ENCODE peak calls at places on chromosomes 4 and X, in seven cellular contexts. One of them, this sample, is unnamed.
A peak's percentile ranks its signal among the peaks of the same experiment; 100 is the strongest.

GRCh38 chr4:160180206-160180605 is 1077.3 kb downstream of the RAPGEF2 start:
- DNase-seq in HTR-8/SVneo: peak; percentile 44
- DNase-seq in NCI-H1436: no peak
- DNase-seq in effector memory CD4-positive, alpha-beta T cell: no peak
- DNase-seq in brain pericyte: peak; percentile 39
- DNase-seq in neural crest cell: no peak
- DNase-seq in pancreas: no peak
- DNase-seq in this sample: no peak

GRCh38 chr4:111959202-111959601 is 186.1 kb upstream of the FAM241A start:
- DNase-seq in neural crest cell: no peak
- DNase-seq in effector memory CD4-positive, alpha-beta T cell: no peak
- DNase-seq in HTR-8/SVneo: peak; percentile 18
- DNase-seq in brain pericyte: no peak
- DNase-seq in pancreas: no peak
- DNase-seq in NCI-H1436: no peak
- DNase-seq in this sample: no peak

GRCh38 chr4:87011340-87012034 is 76.7 kb downstream of the AFF1 start:
- DNase-seq in HTR-8/SVneo: peak; percentile 53
- DNase-seq in effector memory CD4-positive, alpha-beta T cell: no peak
- DNase-seq in NCI-H1436: no peak
- DNase-seq in brain pericyte: peak; percentile 20
- DNase-seq in pancreas: no peak
- DNase-seq in neural crest cell: no peak
- DNase-seq in this sample: no peak

GRCh38 chr4:86007042-86007441 is 352.8 kb downstream of the MAPK10 start:
- DNase-seq in pancreas: no peak
- DNase-seq in HTR-8/SVneo: no peak
- DNase-seq in effector memory CD4-positive, alpha-beta T cell: no peak
- DNase-seq in brain pericyte: no peak
- DNase-seq in neural crest cell: no peak
- DNase-seq in NCI-H1436: no peak
- DNase-seq in this sample: no peak

GRCh38 chr4:2964077-2964471 is 703 bp downstream of the GRK4 start:
- DNase-seq in brain pericyte: no peak
- DNase-seq in pancreas: no peak
- DNase-seq in HTR-8/SVneo: no peak
- DNase-seq in NCI-H1436: no peak
- DNase-seq in neural crest cell: no peak
- DNase-seq in effector memory CD4-positive, alpha-beta T cell: no peak
- DNase-seq in this sample: no peak

GRCh38 chr4:184329235-184330007 is 111.7 kb upstream of the ENPP6 start:
- DNase-seq in neural crest cell: no peak
- DNase-seq in brain pericyte: no peak
- DNase-seq in effector memory CD4-positive, alpha-beta T cell: no peak
- DNase-seq in HTR-8/SVneo: no peak
- DNase-seq in NCI-H1436: no peak
- DNase-seq in pancreas: no peak
- DNase-seq in this sample: no peak

GRCh38 chrX:38805294-38806053 is 4.2 kb downstream of the MID1IP1 start:
- DNase-seq in neural crest cell: no peak
- DNase-seq in HTR-8/SVneo: peak; percentile 30
- DNase-seq in NCI-H1436: no peak
- DNase-seq in pancreas: peak; percentile 77
- DNase-seq in effector memory CD4-positive, alpha-beta T cell: peak; percentile 48
- DNase-seq in brain pericyte: no peak
- DNase-seq in this sample: peak; percentile 59

GRCh38 chrX:72306085-72306801 is 529 bp upstream of the CITED1 start:
- DNase-seq in NCI-H1436: peak; percentile 9
- DNase-seq in pancreas: no peak
- DNase-seq in effector memory CD4-positive, alpha-beta T cell: no peak
- DNase-seq in HTR-8/SVneo: no peak
- DNase-seq in neural crest cell: no peak
- DNase-seq in brain pericyte: no peak
- DNase-seq in this sample: no peak

GRCh38 chrX:121160987-121161386 is 113.6 kb downstream of the GLUD2 start:
- DNase-seq in neural crest cell: no peak
- DNase-seq in pancreas: no peak
- DNase-seq in HTR-8/SVneo: no peak
- DNase-seq in NCI-H1436: no peak
- DNase-seq in brain pericyte: no peak
- DNase-seq in effector memory CD4-positive, alpha-beta T cell: no peak
- DNase-seq in this sample: no peak

GRCh38 chrX:23907496-23908218 is at the start of the genes APOO and CXorf58:
- DNase-seq in pancreas: peak; percentile 90
- DNase-seq in NCI-H1436: peak; percentile 84
- DNase-seq in effector memory CD4-positive, alpha-beta T cell: peak; percentile 85
- DNase-seq in neural crest cell: peak; percentile 94
- DNase-seq in HTR-8/SVneo: peak; percentile 81
- DNase-seq in brain pericyte: peak; percentile 73
- DNase-seq in this sample: peak; percentile 90

GRCh38 chr4:83013931-83014330 is 3.3 kb upstream of the LIN54 start:
- DNase-seq in neural crest cell: no peak
- DNase-seq in effector memory CD4-positive, alpha-beta T cell: no peak
- DNase-seq in pancreas: no peak
- DNase-seq in NCI-H1436: no peak
- DNase-seq in brain pericyte: no peak
- DNase-seq in HTR-8/SVneo: no peak
- DNase-seq in this sample: no peak

GRCh38 chrX:136130931-136131843 is 16.1 kb upstream of the FHL1 start:
- DNase-seq in pancreas: no peak
- DNase-seq in brain pericyte: no peak
- DNase-seq in neural crest cell: no peak
- DNase-seq in effector memory CD4-positive, alpha-beta T cell: no peak
- DNase-seq in NCI-H1436: no peak
- DNase-seq in HTR-8/SVneo: peak; percentile 11
- DNase-seq in this sample: no peak

GRCh38 chr4:168848977-168849687 is 160.9 kb downstream of the CBR4 start:
- DNase-seq in effector memory CD4-positive, alpha-beta T cell: no peak
- DNase-seq in brain pericyte: no peak
- DNase-seq in neural crest cell: no peak
- DNase-seq in HTR-8/SVneo: no peak
- DNase-seq in NCI-H1436: no peak
- DNase-seq in pancreas: no peak
- DNase-seq in this sample: no peak

GRCh38 chr4:67456577-67457196 is 88.6 kb downstream of the CENPC start:
- DNase-seq in pancreas: no peak
- DNase-seq in NCI-H1436: no peak
- DNase-seq in neural crest cell: no peak
- DNase-seq in effector memory CD4-positive, alpha-beta T cell: no peak
- DNase-seq in HTR-8/SVneo: no peak
- DNase-seq in brain pericyte: no peak
- DNase-seq in this sample: no peak

GRCh38 chrX:50081282-50081955 is 119.4 kb downstream of the AKAP4 start:
- DNase-seq in neural crest cell: no peak
- DNase-seq in effector memory CD4-positive, alpha-beta T cell: no peak
- DNase-seq in NCI-H1436: no peak
- DNase-seq in brain pericyte: no peak
- DNase-seq in pancreas: no peak
- DNase-seq in HTR-8/SVneo: no peak
- DNase-seq in this sample: peak; percentile 11

GRCh38 chr4:48343035-48343434 is 1.7 kb downstream of the SLAIN2 start:
- DNase-seq in pancreas: no peak
- DNase-seq in effector memory CD4-positive, alpha-beta T cell: no peak
- DNase-seq in NCI-H1436: no peak
- DNase-seq in neural crest cell: no peak
- DNase-seq in brain pericyte: no peak
- DNase-seq in HTR-8/SVneo: no peak
- DNase-seq in this sample: no peak

GRCh38 chrX:153750126-153750774 is 13.8 kb upstream of the PLXNB3 start:
- DNase-seq in pancreas: no peak
- DNase-seq in neural crest cell: no peak
- DNase-seq in HTR-8/SVneo: no peak
- DNase-seq in NCI-H1436: no peak
- DNase-seq in brain pericyte: no peak
- DNase-seq in effector memory CD4-positive, alpha-beta T cell: no peak
- DNase-seq in this sample: no peak